ENCODE peak calls at places on chromosome 21, in four cellular contexts. S is mesenchymal stem cell, G is neuronal stem cell, O is A549. M is an unnamed sample.

GRCh38 chr21:27001526-27001925 is 34.6 kb upstream of the ADAMTS5 start:
- DNase-seq in S (no peak), G (no peak), O (no peak), M (no peak)

GRCh38 chr21:16422702-16423101 is 692.9 kb downstream of the USP25 start:
- DNase-seq in S (no peak), G (no peak), O (no peak), M (no peak)

GRCh38 chr21:32007461-32007860 is 134.6 kb downstream of the HUNK start:
- DNase-seq in S (peak; percentile 29), G (no peak), O (peak; percentile 31), M (no peak)

GRCh38 chr21:33640697-33641338 is 723 bp downstream of the CRYZL1 start:
- DNase-seq in S (peak; percentile 53), G (no peak), O (peak; percentile 14), M (no peak)

GRCh38 chr21:14846619-14847018 is 218.2 kb downstream of the NRIP1 start:
- DNase-seq in S (no peak), G (no peak), O (no peak), M (no peak)

GRCh38 chr21:38798481-38798882 is 7.2 kb upstream of the ETS2 start:
- DNase-seq in S (peak; percentile 44), G (no peak), O (peak; percentile 92), M (peak; percentile 90)

GRCh38 chr21:36052860-36053766 is 7.2 kb downstream of the SETD4 start:
- DNase-seq in S (no peak), G (no peak), O (no peak), M (no peak)

GRCh38 chr21:24310780-24311179 is 1296.5 kb downstream of the MRPL39 start:
- DNase-seq in S (no peak), G (no peak), O (no peak), M (no peak)

GRCh38 chr21:17467829-17468228 is 45.0 kb upstream of the CXADR start:
- DNase-seq in S (no peak), G (no peak), O (no peak), M (no peak)

DNA sequence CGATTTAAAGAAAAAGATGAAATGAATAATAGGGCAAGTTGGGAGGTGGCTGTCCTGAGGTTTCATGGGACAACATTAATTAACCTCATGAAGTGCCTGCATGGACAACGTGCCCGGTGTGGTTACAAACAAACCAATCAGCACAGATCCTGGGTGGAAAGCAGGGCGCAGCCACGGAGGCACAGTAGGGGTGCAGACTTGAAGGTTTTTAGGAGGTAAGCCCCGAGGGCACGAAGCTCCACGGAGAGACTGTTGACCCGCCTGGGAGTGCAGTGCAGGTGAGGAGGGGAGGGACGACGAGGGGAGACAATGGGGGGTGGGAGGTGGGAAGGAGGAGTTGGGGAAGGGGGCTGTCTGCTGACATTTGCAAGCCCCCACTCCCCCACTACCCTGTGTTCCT is 2.3 kb upstream of the RIPK4 start:
- DNase-seq in S (no peak), G (no peak), O (no peak), M (no peak)
- H3K27ac ChIP-seq in S (no peak overlapping the region), G (no peak overlapping the region), O (peak overlapping the region; percentile 92), M (peak overlapping the region; percentile 86)

DNA sequence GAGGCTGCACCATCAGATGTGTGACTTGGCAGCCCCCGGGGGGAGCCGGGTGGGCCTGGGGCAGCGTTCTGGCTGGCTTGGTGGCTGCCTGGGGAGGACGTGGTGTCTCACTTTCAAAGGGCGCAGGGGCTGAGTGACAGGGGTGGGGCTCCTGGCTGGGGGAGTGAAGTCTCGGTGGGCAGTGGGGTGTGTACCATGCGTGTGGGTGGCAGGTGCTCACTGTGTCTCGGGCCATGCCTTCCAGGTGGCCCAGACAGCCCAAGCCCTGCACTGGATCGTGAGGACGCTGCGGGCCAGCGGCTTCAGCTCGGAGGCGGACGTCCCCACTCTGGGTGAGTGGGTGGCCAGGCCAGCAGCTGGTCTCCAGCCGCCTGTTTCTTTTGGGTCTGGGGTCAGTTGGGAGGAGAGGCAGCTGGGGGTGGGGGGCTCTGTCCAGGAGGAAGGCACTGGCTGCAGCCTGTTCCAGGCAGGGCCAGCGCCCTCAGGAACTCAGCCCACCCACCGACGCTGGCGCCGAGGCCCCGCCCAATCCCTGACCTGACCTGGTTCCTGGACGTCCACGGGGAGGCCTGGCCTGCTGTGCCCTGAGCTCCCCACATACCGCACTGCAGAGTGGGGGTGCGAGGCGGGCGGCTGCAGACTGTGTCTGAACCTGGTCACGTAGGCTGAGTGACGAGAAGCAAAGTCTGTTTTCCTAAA is 30.6 kb upstream of the LRRC3 start:
- DNase-seq in S (no peak), G (no peak), O (no peak), M (no peak)
- H3K27ac ChIP-seq in S (no peak overlapping the region), G (no peak overlapping the region), O (peak overlapping the region; percentile 86), M (no peak overlapping the region)

GRCh38 chr21:37627074-37627473 is 260.5 kb downstream of the DYRK1A start:
- DNase-seq in S (no peak), G (no peak), O (no peak), M (no peak)

GRCh38 chr21:37636152-37636860 is 269.7 kb downstream of the DYRK1A start:
- DNase-seq in S (peak; percentile 86), G (no peak), O (peak; percentile 68), M (no peak)

GRCh38 chr21:37628362-37628761 is 261.8 kb downstream of the DYRK1A start:
- DNase-seq in S (no peak), G (no peak), O (no peak), M (no peak)

GRCh38 chr21:37627561-37627960 is 261.0 kb downstream of the DYRK1A start:
- DNase-seq in S (no peak), G (no peak), O (no peak), M (no peak)

GRCh38 chr21:37631319-37632117 is 264.9 kb downstream of the DYRK1A start:
- DNase-seq in S (peak; percentile 25), G (peak; percentile 27), O (peak; percentile 29), M (peak; percentile 73)
- H3K27ac ChIP-seq in S (no peak overlapping the region), G (peak overlapping the region; percentile 94), O (peak overlapping the region; percentile 76), M (peak overlapping the region; percentile 15)

DNA sequence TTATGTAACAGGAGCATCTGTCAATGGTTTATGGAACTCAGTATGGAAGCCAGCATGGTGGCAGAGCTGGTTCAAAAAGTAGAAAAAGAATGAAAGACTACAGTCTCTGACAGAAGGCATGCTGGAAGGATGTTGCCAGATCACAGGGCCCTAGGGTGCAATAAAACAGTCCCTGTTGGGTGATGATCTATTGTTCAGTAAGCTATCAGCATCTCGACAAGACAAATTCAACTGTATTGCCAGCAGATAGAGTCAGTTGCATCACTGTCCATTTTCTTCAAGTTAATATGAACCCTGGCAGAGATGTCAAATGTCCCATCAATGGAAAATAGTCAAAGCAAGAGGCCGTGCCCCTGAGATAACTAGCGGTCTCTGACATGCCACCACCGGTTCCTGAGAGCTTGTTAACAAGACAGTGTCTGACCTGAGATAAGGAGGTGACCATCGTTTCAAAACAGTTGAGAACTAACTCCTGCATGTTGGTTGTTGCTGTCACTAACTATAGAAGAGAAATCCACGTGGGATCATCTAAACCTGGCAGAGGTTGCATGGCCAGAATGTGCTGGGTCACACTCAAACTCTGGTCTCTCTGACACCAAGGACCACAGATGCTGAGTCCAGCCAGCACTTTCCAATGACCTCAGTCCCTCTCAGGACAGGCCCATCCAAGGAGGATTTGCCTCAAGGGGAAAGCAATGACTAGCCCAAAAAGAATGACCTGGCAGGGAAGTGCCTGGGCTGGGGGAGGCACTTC is 125.9 kb downstream of the RIPK4 start:
- DNase-seq in S (peak; percentile 27), G (no peak), O (no peak), M (no peak)
- H3K27ac ChIP-seq in S (no peak overlapping the region), G (no peak overlapping the region), O (peak overlapping the region; percentile 91), M (peak overlapping the region; percentile 92)

GRCh38 chr21:43981871-43982210 is 30.3 kb upstream of the TRAPPC10 start:
- DNase-seq in S (no peak), G (no peak), O (no peak), M (no peak)
- H3K27ac ChIP-seq in S (no peak overlapping the region), G (no peak overlapping the region), O (no peak overlapping the region), M (no peak overlapping the region)